ENCODE peak calls at places on chromosomes 11 and 22, in six cellular contexts. One of them, this sample, is unnamed.

GRCh38 chr22:44669725-44670027 is 32.3 kb upstream of the PRR5 start:
- DNase-seq in CD4-positive, alpha-beta T cell: no peak
- DNase-seq in memory B cell: no peak
- DNase-seq in iPS DF 19.7: no peak
- DNase-seq in pancreas: no peak
- DNase-seq in right lobe of liver: no peak
- DNase-seq in this sample: no peak

GRCh38 chr22:32564170-32565001 is 89.8 kb downstream of the FBXO7 start:
- DNase-seq in memory B cell: no peak
- DNase-seq in CD4-positive, alpha-beta T cell: no peak
- DNase-seq in right lobe of liver: no peak
- DNase-seq in iPS DF 19.7: no peak
- DNase-seq in pancreas: no peak
- DNase-seq in this sample: no peak

GRCh38 chr22:21712751-21713427 is 22.7 kb downstream of the YPEL1 start:
- DNase-seq in iPS DF 19.7: no peak
- DNase-seq in memory B cell: peak
- DNase-seq in pancreas: no peak
- DNase-seq in CD4-positive, alpha-beta T cell: peak
- DNase-seq in right lobe of liver: peak
- DNase-seq in this sample: peak

GRCh38 chr11:75523189-75523588 is 2.6 kb downstream of the GDPD5 start:
- DNase-seq in iPS DF 19.7: no peak
- DNase-seq in memory B cell: no peak
- DNase-seq in right lobe of liver: no peak
- DNase-seq in CD4-positive, alpha-beta T cell: no peak
- DNase-seq in pancreas: no peak
- DNase-seq in this sample: peak

GRCh38 chr22:25213221-25213620 is 6.2 kb upstream of the CRYBB2 start:
- DNase-seq in right lobe of liver: no peak
- DNase-seq in pancreas: no peak
- DNase-seq in memory B cell: no peak
- DNase-seq in iPS DF 19.7: no peak
- DNase-seq in CD4-positive, alpha-beta T cell: no peak
- DNase-seq in this sample: no peak

GRCh38 chr11:72012897-72013721 is 14.4 kb downstream of the IL18BP start:
- DNase-seq in right lobe of liver: peak
- DNase-seq in pancreas: peak
- DNase-seq in iPS DF 19.7: no peak
- DNase-seq in CD4-positive, alpha-beta T cell: no peak
- DNase-seq in memory B cell: no peak
- DNase-seq in this sample: peak

GRCh38 chr22:28108851-28109250 is 189.8 kb upstream of the PITPNB start:
- DNase-seq in pancreas: no peak
- DNase-seq in CD4-positive, alpha-beta T cell: no peak
- DNase-seq in iPS DF 19.7: no peak
- DNase-seq in memory B cell: no peak
- DNase-seq in right lobe of liver: no peak
- DNase-seq in this sample: no peak

GRCh38 chr11:111829185-111829968 is 42.0 kb downstream of the ALG9 start:
- DNase-seq in memory B cell: no peak
- DNase-seq in pancreas: no peak
- DNase-seq in iPS DF 19.7: no peak
- DNase-seq in CD4-positive, alpha-beta T cell: no peak
- DNase-seq in right lobe of liver: no peak
- DNase-seq in this sample: peak

GRCh38 chr11:47592970-47593369 is 1.2 kb downstream of the C1QTNF4 start:
- DNase-seq in CD4-positive, alpha-beta T cell: no peak
- DNase-seq in pancreas: no peak
- DNase-seq in iPS DF 19.7: no peak
- DNase-seq in right lobe of liver: no peak
- DNase-seq in memory B cell: no peak
- DNase-seq in this sample: no peak

GRCh38 chr11:41879186-41879738 is 419.8 kb upstream of the LRRC4C start:
- DNase-seq in pancreas: no peak
- DNase-seq in CD4-positive, alpha-beta T cell: no peak
- DNase-seq in iPS DF 19.7: no peak
- DNase-seq in memory B cell: no peak
- DNase-seq in right lobe of liver: no peak
- DNase-seq in this sample: no peak

GRCh38 chr11:73931039-73931645 is 19.7 kb upstream of the DNAJB13 start:
- DNase-seq in pancreas: no peak
- DNase-seq in CD4-positive, alpha-beta T cell: no peak
- DNase-seq in right lobe of liver: no peak
- DNase-seq in iPS DF 19.7: peak
- DNase-seq in memory B cell: no peak
- DNase-seq in this sample: peak

GRCh38 chr11:1508491-1508891 is 21.9 kb upstream of the MOB2 start:
- DNase-seq in CD4-positive, alpha-beta T cell: no peak
- DNase-seq in memory B cell: no peak
- DNase-seq in pancreas: peak
- DNase-seq in right lobe of liver: no peak
- DNase-seq in iPS DF 19.7: no peak
- DNase-seq in this sample: no peak

GRCh38 chr22:26610072-26610958 is 7.5 kb downstream of the CRYBB1 start:
- DNase-seq in CD4-positive, alpha-beta T cell: no peak
- DNase-seq in pancreas: no peak
- DNase-seq in iPS DF 19.7: no peak
- DNase-seq in right lobe of liver: no peak
- DNase-seq in memory B cell: no peak
- DNase-seq in this sample: peak